ENCODE peak calls at places on chromosomes 1 and 21, in five cellular contexts. One of them, this sample, is unnamed. For H3K27me3 and H3K4me1, the result is how much of the 10 kb centered on the place peaks cover.

GRCh38 chr1:243253211-243253926 is 1.7 kb downstream of the CEP170 start:
- DNase-seq in PC-3: peak
- DNase-seq in body of pancreas: no peak
- DNase-seq in tibial nerve: no peak
- DNase-seq in psoas muscle: no peak
- DNase-seq in this sample: no peak

GRCh38 chr1:94247146-94248094 is 10.0 kb upstream of the ARHGAP29 start:
- DNase-seq in PC-3: peak
- DNase-seq in body of pancreas: peak
- DNase-seq in tibial nerve: peak
- DNase-seq in psoas muscle: peak
- DNase-seq in this sample: no peak

GRCh38 chr1:19525607-19526545 is 40.5 kb upstream of the CAPZB start:
- DNase-seq in PC-3: peak
- DNase-seq in body of pancreas: no peak
- DNase-seq in tibial nerve: no peak
- DNase-seq in psoas muscle: no peak
- DNase-seq in this sample: no peak

GRCh38 chr1:27724961-27725373 is 794 bp upstream of the FAM76A start:
- DNase-seq in PC-3: no peak
- DNase-seq in body of pancreas: peak
- DNase-seq in tibial nerve: peak
- DNase-seq in psoas muscle: peak
- DNase-seq in this sample: no peak

GRCh38 chr1:53581476-53581875 is 122.3 kb downstream of the DMRTB1 start:
- DNase-seq in PC-3: no peak
- DNase-seq in body of pancreas: no peak
- DNase-seq in tibial nerve: no peak
- DNase-seq in psoas muscle: peak
- DNase-seq in this sample: no peak

GRCh38 chr1:179298952-179299351 is 5.4 kb downstream of the SOAT1 start:
- DNase-seq in PC-3: no peak
- DNase-seq in body of pancreas: no peak
- DNase-seq in tibial nerve: no peak
- DNase-seq in psoas muscle: no peak
- DNase-seq in this sample: no peak

GRCh38 chr1:96487961-96488360 is 233.6 kb upstream of the PTBP2 start:
- DNase-seq in PC-3: no peak
- DNase-seq in body of pancreas: no peak
- DNase-seq in tibial nerve: peak
- DNase-seq in psoas muscle: no peak
- DNase-seq in this sample: no peak

GRCh38 chr1:10773376-10773775 is 23.1 kb downstream of the CASZ1 start:
- DNase-seq in PC-3: no peak
- DNase-seq in body of pancreas: no peak
- DNase-seq in tibial nerve: no peak
- DNase-seq in psoas muscle: peak
- DNase-seq in this sample: no peak

GRCh38 chr21:33572350-33572749 is 16.1 kb downstream of the DONSON start:
- DNase-seq in PC-3: no peak
- DNase-seq in body of pancreas: no peak
- DNase-seq in tibial nerve: no peak
- DNase-seq in psoas muscle: no peak
- DNase-seq in this sample: no peak

GRCh38 chr1:231628207-231628876 is 1.8 kb downstream of the DISC1 start:
- DNase-seq in PC-3: peak
- DNase-seq in body of pancreas: no peak
- DNase-seq in tibial nerve: no peak
- DNase-seq in psoas muscle: no peak
- DNase-seq in this sample: no peak

GRCh38 chr1:89540406-89540970 is 15.9 kb downstream of the LRRC8B start:
- DNase-seq in PC-3: no peak
- DNase-seq in body of pancreas: no peak
- DNase-seq in tibial nerve: no peak
- DNase-seq in psoas muscle: no peak
- DNase-seq in this sample: no peak

GRCh38 chr1:112454316-112454715 is 54.4 kb upstream of the WNT2B start:
- DNase-seq in PC-3: no peak
- DNase-seq in body of pancreas: no peak
- DNase-seq in tibial nerve: no peak
- DNase-seq in psoas muscle: no peak
- DNase-seq in this sample: no peak

GRCh38 chr1:32345289-32345827 is 9.3 kb upstream of the MARCKSL1 start:
- DNase-seq in PC-3: no peak
- DNase-seq in body of pancreas: peak
- DNase-seq in tibial nerve: no peak
- DNase-seq in psoas muscle: no peak
- DNase-seq in this sample: no peak

GRCh38 chr1:68229927-68230812 is 2.2 kb downstream of the WLS start:
- DNase-seq in PC-3: no peak
- DNase-seq in body of pancreas: peak
- DNase-seq in tibial nerve: no peak
- DNase-seq in psoas muscle: no peak
- DNase-seq in this sample: no peak

GRCh38 chr21:18951291-18952038 is 547.9 kb upstream of the TMPRSS15 start:
- DNase-seq in PC-3: peak
- DNase-seq in body of pancreas: no peak
- DNase-seq in tibial nerve: no peak
- DNase-seq in psoas muscle: no peak
- DNase-seq in this sample: no peak

GRCh38 chr1:234720709-234721436 is 110.9 kb upstream of the IRF2BP2 start:
- DNase-seq in PC-3: no peak
- DNase-seq in body of pancreas: no peak
- DNase-seq in tibial nerve: no peak
- DNase-seq in psoas muscle: no peak
- DNase-seq in this sample: no peak

GRCh38 chr1:84827566-84827965 is 65.4 kb downstream of the LPAR3 start:
- DNase-seq in PC-3: no peak
- DNase-seq in body of pancreas: no peak
- DNase-seq in tibial nerve: no peak
- DNase-seq in psoas muscle: no peak
- DNase-seq in this sample: no peak

GRCh38 chr1:50873458-50874187 is 86.4 kb downstream of the FAF1 start:
- DNase-seq in PC-3: peak
- DNase-seq in body of pancreas: peak
- DNase-seq in tibial nerve: peak
- DNase-seq in psoas muscle: no peak
- DNase-seq in this sample: no peak

GRCh38 chr1:41840592-41841246 is 78.0 kb downstream of the HIVEP3 start:
- DNase-seq in PC-3: peak
- DNase-seq in body of pancreas: no peak
- DNase-seq in tibial nerve: no peak
- DNase-seq in psoas muscle: no peak
- DNase-seq in this sample: no peak

GRCh38 chr21:43277481-43278351 is 108.9 kb downstream of the CRYAA start:
- DNase-seq in PC-3: no peak
- DNase-seq in body of pancreas: no peak
- DNase-seq in tibial nerve: no peak
- DNase-seq in psoas muscle: no peak
- DNase-seq in this sample: no peak

GRCh38 chr21:33070921-33071877 is 1.3 kb downstream of the OLIG1 start:
- DNase-seq in PC-3: no peak
- DNase-seq in body of pancreas: no peak
- DNase-seq in tibial nerve: no peak
- DNase-seq in psoas muscle: no peak
- DNase-seq in this sample: no peak

GRCh38 chr21:26169611-26170470 is 729 bp downstream of the APP start:
- DNase-seq in PC-3: peak
- DNase-seq in body of pancreas: peak
- DNase-seq in tibial nerve: peak
- DNase-seq in psoas muscle: peak
- DNase-seq in this sample: no peak

GRCh38 chr1:102902045-102902444 is 206.3 kb downstream of the COL11A1 start:
- DNase-seq in PC-3: no peak
- DNase-seq in body of pancreas: no peak
- DNase-seq in tibial nerve: no peak
- DNase-seq in psoas muscle: no peak
- DNase-seq in this sample: no peak
- H3K27me3 ChIP-seq in PC-3: under half
- H3K27me3 ChIP-seq in body of pancreas: under half
- H3K27me3 ChIP-seq in tibial nerve: under half
- H3K27me3 ChIP-seq in psoas muscle: under half
- H3K27me3 ChIP-seq in this sample: under half

DNA sequence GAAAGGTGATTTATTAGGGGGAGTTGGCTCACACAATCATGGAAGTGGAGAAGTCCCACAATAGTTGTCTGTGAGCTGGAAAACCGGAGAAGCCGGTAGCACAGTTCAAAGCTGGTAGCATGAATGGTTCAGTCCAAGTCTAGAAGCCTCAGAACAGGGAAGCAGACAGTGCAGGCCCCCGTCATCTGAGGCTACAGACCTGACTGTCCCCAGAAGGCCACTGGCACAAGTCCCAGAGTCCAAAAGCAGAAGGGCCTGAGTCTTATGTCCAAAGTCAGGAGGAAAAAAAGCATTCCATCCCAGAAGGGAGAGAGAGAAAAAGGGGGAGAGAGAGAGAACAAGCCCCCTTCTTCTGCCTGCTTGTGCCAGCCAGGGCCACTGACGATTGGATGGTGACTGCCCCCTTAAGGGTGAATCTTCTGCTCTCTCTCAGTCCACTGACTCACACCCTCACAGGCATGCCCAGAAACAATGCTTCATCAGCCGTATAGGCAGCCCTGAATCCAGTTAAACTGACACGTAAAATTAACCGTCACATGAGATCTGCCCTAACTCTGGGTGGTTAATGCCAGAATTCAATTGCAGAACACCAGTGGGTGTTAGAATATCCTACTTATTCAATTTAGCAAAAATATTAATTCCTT is 49.3 kb upstream of the POU2F1 start:
- DNase-seq in PC-3: peak
- DNase-seq in body of pancreas: no peak
- DNase-seq in tibial nerve: no peak
- DNase-seq in psoas muscle: no peak
- DNase-seq in this sample: no peak
- TF ChIP-seq CTCF in PC-3: no peak
- TF ChIP-seq CTCF in body of pancreas: no peak
- TF ChIP-seq CTCF in tibial nerve: no peak
- TF ChIP-seq CTCF in psoas muscle: no peak
- TF ChIP-seq CTCF in this sample: no peak

GRCh38 chr1:3469104-3469848 is 14.8 kb downstream of the ARHGEF16 start:
- DNase-seq in PC-3: no peak
- DNase-seq in body of pancreas: no peak
- DNase-seq in tibial nerve: no peak
- DNase-seq in psoas muscle: no peak
- DNase-seq in this sample: no peak
- H3K4me1 ChIP-seq in PC-3: under half
- H3K4me1 ChIP-seq in body of pancreas: under half
- H3K4me1 ChIP-seq in tibial nerve: under half
- H3K4me1 ChIP-seq in psoas muscle: under half
- H3K4me1 ChIP-seq in this sample: under half

GRCh38 chr1:26038477-26038876 is 7.4 kb downstream of the SLC30A2 start:
- DNase-seq in PC-3: peak
- DNase-seq in body of pancreas: peak
- DNase-seq in tibial nerve: no peak
- DNase-seq in psoas muscle: no peak
- DNase-seq in this sample: no peak

GRCh38 chr1:26035959-26036755 is 9.8 kb downstream of the SLC30A2 start:
- DNase-seq in PC-3: peak
- DNase-seq in body of pancreas: peak
- DNase-seq in tibial nerve: peak
- DNase-seq in psoas muscle: peak
- DNase-seq in this sample: peak

GRCh38 chr1:26036756-26037281 is 9.1 kb downstream of the SLC30A2 start:
- DNase-seq in PC-3: no peak
- DNase-seq in body of pancreas: peak
- DNase-seq in tibial nerve: no peak
- DNase-seq in psoas muscle: no peak
- DNase-seq in this sample: no peak

GRCh38 chr1:26038904-26039303 is 7.0 kb downstream of the SLC30A2 start:
- DNase-seq in PC-3: no peak
- DNase-seq in body of pancreas: no peak
- DNase-seq in tibial nerve: no peak
- DNase-seq in psoas muscle: no peak
- DNase-seq in this sample: no peak

GRCh38 chr1:26037904-26038303 is 8.0 kb downstream of the SLC30A2 start:
- DNase-seq in PC-3: no peak
- DNase-seq in body of pancreas: no peak
- DNase-seq in tibial nerve: no peak
- DNase-seq in psoas muscle: no peak
- DNase-seq in this sample: no peak
- H3K27me3 ChIP-seq in PC-3: under half
- H3K27me3 ChIP-seq in body of pancreas: under half
- H3K27me3 ChIP-seq in tibial nerve: under half
- H3K27me3 ChIP-seq in psoas muscle: under half
- H3K27me3 ChIP-seq in this sample: under half

DNA sequence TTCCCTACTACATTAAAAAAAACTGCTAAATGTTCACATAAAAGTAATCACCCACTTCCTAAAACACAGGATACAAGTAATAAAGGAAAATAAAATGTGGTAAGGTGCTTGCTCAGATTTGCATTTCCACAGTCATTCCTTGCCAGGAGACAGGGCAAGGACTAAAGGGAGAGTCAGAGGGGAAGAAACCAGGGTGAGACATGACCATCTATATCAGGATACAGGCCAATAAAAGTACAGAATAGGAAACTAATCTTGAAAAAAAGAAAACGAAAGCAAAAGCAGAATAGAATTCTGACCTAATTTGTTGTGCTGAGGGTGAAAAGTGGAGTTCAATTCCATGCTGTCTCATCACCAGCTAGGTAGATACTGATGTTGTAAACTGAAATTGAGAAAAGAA is 27.3 kb downstream of the JMJD4 start:
- DNase-seq in PC-3: no peak
- DNase-seq in body of pancreas: no peak
- DNase-seq in tibial nerve: no peak
- DNase-seq in psoas muscle: no peak
- DNase-seq in this sample: no peak
- TF ChIP-seq CTCF in PC-3: no peak
- TF ChIP-seq CTCF in body of pancreas: no peak
- TF ChIP-seq CTCF in tibial nerve: no peak
- TF ChIP-seq CTCF in psoas muscle: no peak
- TF ChIP-seq CTCF in this sample: no peak

DNA sequence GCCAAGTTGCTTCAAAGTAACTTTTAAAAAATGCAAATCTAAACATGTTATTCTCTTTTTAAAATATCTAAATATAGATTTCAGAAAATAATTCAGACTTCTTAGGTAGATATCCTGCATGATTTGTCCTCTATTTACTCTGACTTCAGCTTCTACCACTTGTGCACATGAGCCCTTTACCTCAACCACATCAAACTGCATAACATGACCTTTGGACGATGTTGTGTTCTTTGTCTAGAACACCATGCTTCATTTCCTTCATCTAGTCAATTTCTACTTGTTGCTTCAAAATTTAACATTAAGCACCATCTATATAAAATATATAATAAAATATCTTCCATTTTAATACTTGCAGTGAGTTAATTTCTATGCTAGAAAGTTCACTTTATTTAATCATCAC is 96.9 kb downstream of the PLPP3 start:
- DNase-seq in PC-3: no peak
- DNase-seq in body of pancreas: no peak
- DNase-seq in tibial nerve: no peak
- DNase-seq in psoas muscle: no peak
- DNase-seq in this sample: no peak
- H3K4me1 ChIP-seq in PC-3: under half
- H3K4me1 ChIP-seq in body of pancreas: under half
- H3K4me1 ChIP-seq in tibial nerve: under half
- H3K4me1 ChIP-seq in psoas muscle: under half
- H3K4me1 ChIP-seq in this sample: under half